ENCODE peak calls at places on chromosome 18, in five cellular contexts. B is hypothalamus, H is fibroblast of the aortic adventitia, S is Daoy, Y is glutamatergic neuron. T is an unnamed sample.

GRCh38 chr18:79245517-79246001 is 150.2 kb upstream of the NFATC1 start:
- DNase-seq in B (no peak), H (no peak), S (peak; percentile 90), Y (no peak), T (no peak)

GRCh38 chr18:33034212-33034611 is 261.4 kb upstream of the KLHL14 start:
- DNase-seq in B (no peak), H (no peak), S (no peak), Y (no peak), T (no peak)

GRCh38 chr18:6205706-6206105 is 209.0 kb downstream of the L3MBTL4 start:
- DNase-seq in B (no peak), H (no peak), S (no peak), Y (no peak), T (no peak)

GRCh38 chr18:79058007-79058406 is 11.2 kb upstream of the ATP9B start:
- DNase-seq in B (no peak), H (no peak), S (no peak), Y (no peak), T (no peak)

GRCh38 chr18:5456577-5457466 is 87.0 kb downstream of the EPB41L3 start:
- DNase-seq in B (peak; percentile 36), H (peak; percentile 61), S (peak; percentile 36), Y (peak; percentile 41), T (peak; percentile 32)

GRCh38 chr18:22789600-22789999 is 143.5 kb upstream of the RBBP8 start:
- DNase-seq in B (no peak), H (no peak), S (no peak), Y (no peak), T (no peak)

GRCh38 chr18:51522338-51522737 is 324.9 kb upstream of the MEX3C start:
- DNase-seq in B (no peak), H (no peak), S (no peak), Y (no peak), T (no peak)

GRCh38 chr18:70335892-70336726 is 47.3 kb downstream of the SOCS6 start:
- DNase-seq in B (no peak), H (no peak), S (no peak), Y (no peak), T (no peak)

GRCh38 chr18:44729631-44730101 is 49.0 kb downstream of the SETBP1 start:
- DNase-seq in B (no peak), H (peak; percentile 75), S (peak; percentile 41), Y (no peak), T (no peak)

GRCh38 chr18:9701604-9702324 is 6.3 kb upstream of the RAB31 start:
- DNase-seq in B (no peak), H (no peak), S (peak; percentile 51), Y (no peak), T (no peak)

GRCh38 chr18:63082661-63083531 is 236.7 kb downstream of the BCL2 start:
- DNase-seq in B (no peak), H (peak; percentile 22), S (no peak), Y (no peak), T (no peak)

GRCh38 chr18:35005963-35006577 is 35.1 kb upstream of the MAPRE2 start:
- DNase-seq in B (no peak), H (peak; percentile 86), S (peak; percentile 31), Y (no peak), T (peak; percentile 23)

T was measured in endothelial cell.